ENCODE peak calls at places on chromosome 12, in four cellular contexts. One of them, this sample, is unnamed.

GRCh38 chr12:48927261-48927660 is 2.0 kb upstream of the FKBP11 start:
- DNase-seq in fibroblast of lung: peak
- DNase-seq in mammary epithelial cell: no peak
- DNase-seq in ovary: no peak
- DNase-seq in this sample: no peak

GRCh38 chr12:55847603-55848329 is 5.0 kb upstream of the MMP19 start:
- DNase-seq in ovary: peak
- DNase-seq in mammary epithelial cell: peak
- DNase-seq in fibroblast of lung: peak
- DNase-seq in this sample: no peak

GRCh38 chr12:54282949-54283593 is 2.5 kb downstream of the HNRNPA1 start:
- DNase-seq in ovary: no peak
- DNase-seq in mammary epithelial cell: no peak
- DNase-seq in fibroblast of lung: no peak
- DNase-seq in this sample: no peak

GRCh38 chr12:82412246-82412645 is 53.9 kb downstream of the METTL25 start:
- DNase-seq in ovary: no peak
- DNase-seq in mammary epithelial cell: peak
- DNase-seq in fibroblast of lung: peak
- DNase-seq in this sample: no peak

GRCh38 chr12:52496590-52497071 is 3.6 kb upstream of the KRT6A start:
- DNase-seq in mammary epithelial cell: peak
- DNase-seq in ovary: no peak
- DNase-seq in fibroblast of lung: peak
- DNase-seq in this sample: no peak

GRCh38 chr12:58995964-58996363 is 75.7 kb upstream of the LRIG3 start:
- DNase-seq in fibroblast of lung: no peak
- DNase-seq in mammary epithelial cell: no peak
- DNase-seq in ovary: no peak
- DNase-seq in this sample: no peak

GRCh38 chr12:4813741-4814140 is 93.5 kb downstream of the GALNT8 start:
- DNase-seq in fibroblast of lung: no peak
- DNase-seq in ovary: no peak
- DNase-seq in mammary epithelial cell: peak
- DNase-seq in this sample: no peak

GRCh38 chr12:13154027-13154538 is 42.4 kb upstream of the EMP1 start:
- DNase-seq in fibroblast of lung: peak
- DNase-seq in mammary epithelial cell: peak
- DNase-seq in ovary: no peak
- DNase-seq in this sample: no peak

GRCh38 chr12:62781136-62781880 is 153.6 kb downstream of the PPM1H start:
- DNase-seq in mammary epithelial cell: no peak
- DNase-seq in ovary: no peak
- DNase-seq in fibroblast of lung: no peak
- DNase-seq in this sample: no peak

GRCh38 chr12:11651377-11651776 is 1.9 kb downstream of the ETV6 start:
- DNase-seq in fibroblast of lung: no peak
- DNase-seq in mammary epithelial cell: no peak
- DNase-seq in ovary: no peak
- DNase-seq in this sample: no peak

GRCh38 chr12:81835783-81836182 is 76.6 kb upstream of the PPFIA2 start:
- DNase-seq in ovary: no peak
- DNase-seq in fibroblast of lung: no peak
- DNase-seq in mammary epithelial cell: no peak
- DNase-seq in this sample: no peak

GRCh38 chr12:55906056-55906455 is 21.6 kb downstream of the PYM1 start:
- DNase-seq in fibroblast of lung: peak
- DNase-seq in ovary: no peak
- DNase-seq in mammary epithelial cell: peak
- DNase-seq in this sample: no peak

GRCh38 chr12:69687390-69687789 is 11.7 kb downstream of the BEST3 start:
- DNase-seq in fibroblast of lung: peak
- DNase-seq in mammary epithelial cell: no peak
- DNase-seq in ovary: no peak
- DNase-seq in this sample: no peak

GRCh38 chr12:79020106-79020505 is 155.5 kb downstream of the SYT1 start:
- DNase-seq in fibroblast of lung: peak
- DNase-seq in ovary: no peak
- DNase-seq in mammary epithelial cell: peak
- DNase-seq in this sample: no peak

GRCh38 chr12:94198872-94199271 is 50.5 kb downstream of the PLXNC1 start:
- DNase-seq in fibroblast of lung: no peak
- DNase-seq in mammary epithelial cell: no peak
- DNase-seq in ovary: no peak
- DNase-seq in this sample: no peak

GRCh38 chr12:131909596-131910219 is 15.3 kb downstream of the ULK1 start:
- DNase-seq in fibroblast of lung: no peak
- DNase-seq in mammary epithelial cell: no peak
- DNase-seq in ovary: peak
- DNase-seq in this sample: no peak

GRCh38 chr12:49588281-49588680 is 17.2 kb downstream of the FAM186B start:
- DNase-seq in ovary: no peak
- DNase-seq in mammary epithelial cell: no peak
- DNase-seq in fibroblast of lung: no peak
- DNase-seq in this sample: no peak

GRCh38 chr12:49367381-49368239 is at the start of gene SPATS2:
- DNase-seq in fibroblast of lung: peak
- DNase-seq in ovary: peak
- DNase-seq in mammary epithelial cell: no peak
- DNase-seq in this sample: peak

GRCh38 chr12:47843226-47843980 is 23.7 kb upstream of the HDAC7 start:
- DNase-seq in fibroblast of lung: peak
- DNase-seq in mammary epithelial cell: no peak
- DNase-seq in ovary: no peak
- DNase-seq in this sample: no peak

GRCh38 chr12:22803725-22804124 is 178.8 kb downstream of the ETNK1 start:
- DNase-seq in mammary epithelial cell: no peak
- DNase-seq in ovary: no peak
- DNase-seq in fibroblast of lung: no peak
- DNase-seq in this sample: no peak

GRCh38 chr12:69688021-69688420 is 11.1 kb downstream of the BEST3 start:
- DNase-seq in fibroblast of lung: peak
- DNase-seq in ovary: no peak
- DNase-seq in mammary epithelial cell: peak
- DNase-seq in this sample: no peak

DNA sequence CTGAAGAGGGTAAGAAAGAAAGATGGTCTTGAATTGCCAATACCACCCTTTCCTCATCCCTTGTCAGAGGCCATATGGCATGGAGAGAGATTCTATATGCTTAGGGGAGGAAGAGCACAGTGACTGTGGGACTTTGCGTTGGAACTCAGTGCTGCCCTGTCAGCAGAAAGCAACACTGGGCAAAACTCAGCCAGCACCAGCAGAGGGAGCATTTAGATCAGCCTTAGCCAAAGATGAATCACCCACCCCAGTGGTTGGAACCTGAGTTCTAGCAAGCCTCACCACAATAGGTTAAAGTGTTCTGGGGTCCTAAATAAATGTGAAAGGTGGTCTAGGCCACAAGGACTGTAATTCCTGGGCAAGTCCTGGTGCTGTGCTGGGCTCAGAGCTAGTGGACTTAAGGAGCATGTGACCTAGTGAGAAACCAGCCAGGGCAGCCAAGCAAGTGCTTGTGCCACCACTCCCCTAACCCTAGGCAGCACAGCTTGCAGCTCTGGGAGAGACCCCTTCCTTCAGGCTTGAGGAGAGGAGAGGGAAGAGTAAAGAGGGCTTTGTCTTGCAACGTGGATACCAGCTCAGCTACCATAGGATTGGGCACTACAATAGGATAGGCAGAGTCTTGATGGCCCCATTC is 11.4 kb upstream of the BCAT1 start:
- DNase-seq in ovary: no peak
- DNase-seq in mammary epithelial cell: peak
- DNase-seq in fibroblast of lung: peak
- DNase-seq in this sample: no peak
- TF ChIP-seq CTCF in ovary: no peak
- TF ChIP-seq CTCF in mammary epithelial cell: peak
- TF ChIP-seq CTCF in fibroblast of lung: peak
- TF ChIP-seq CTCF in this sample: no peak

DNA sequence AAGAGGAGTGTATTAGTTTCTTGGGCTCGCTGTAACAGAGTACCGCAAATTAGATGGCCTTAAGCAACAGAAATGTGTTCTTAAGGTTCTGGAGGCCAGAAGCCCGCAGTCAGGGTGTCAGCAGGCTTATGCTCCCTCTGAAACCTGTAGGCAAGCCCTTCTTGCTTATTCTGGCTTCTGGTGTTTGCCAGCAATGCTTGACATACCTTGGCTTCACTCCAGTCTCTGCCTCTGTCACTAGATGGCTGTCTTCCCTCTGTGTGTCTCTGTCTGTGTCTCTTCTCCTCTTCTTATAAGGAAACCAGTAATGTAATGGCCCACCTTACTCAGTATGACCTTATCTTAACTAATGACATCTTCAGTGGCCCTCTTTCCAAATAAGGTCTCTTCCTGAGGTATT is 85.1 kb downstream of the DERA start:
- DNase-seq in ovary: no peak
- DNase-seq in fibroblast of lung: peak
- DNase-seq in mammary epithelial cell: no peak
- DNase-seq in this sample: no peak
- TF ChIP-seq CTCF in ovary: no peak
- TF ChIP-seq CTCF in fibroblast of lung: no peak
- TF ChIP-seq CTCF in mammary epithelial cell: no peak
- TF ChIP-seq CTCF in this sample: no peak

GRCh38 chr12:88227871-88228270 is 85.8 kb downstream of the TMTC3 start:
- DNase-seq in mammary epithelial cell: no peak
- DNase-seq in ovary: no peak
- DNase-seq in fibroblast of lung: no peak
- DNase-seq in this sample: no peak
- TF ChIP-seq CTCF in mammary epithelial cell: no peak
- TF ChIP-seq CTCF in ovary: no peak
- TF ChIP-seq CTCF in fibroblast of lung: no peak
- TF ChIP-seq CTCF in this sample: no peak

GRCh38 chr12:6570264-6570887 is 2.3 kb upstream of the NOP2 start:
- DNase-seq in fibroblast of lung: peak
- DNase-seq in mammary epithelial cell: no peak
- DNase-seq in ovary: peak
- DNase-seq in this sample: peak
- TF ChIP-seq CTCF in fibroblast of lung: peak
- TF ChIP-seq CTCF in mammary epithelial cell: no peak
- TF ChIP-seq CTCF in ovary: no peak
- TF ChIP-seq CTCF in this sample: peak

GRCh38 chr12:14366211-14366762 is 805 bp downstream of the ATF7IP start:
- DNase-seq in ovary: no peak
- DNase-seq in mammary epithelial cell: no peak
- DNase-seq in fibroblast of lung: peak
- DNase-seq in this sample: no peak
- TF ChIP-seq CTCF in ovary: peak
- TF ChIP-seq CTCF in mammary epithelial cell: peak
- TF ChIP-seq CTCF in fibroblast of lung: peak
- TF ChIP-seq CTCF in this sample: peak

GRCh38 chr12:109713187-109713984 is at the start of gene FAM222A:
- DNase-seq in fibroblast of lung: peak
- DNase-seq in mammary epithelial cell: peak
- DNase-seq in ovary: peak
- DNase-seq in this sample: peak

GRCh38 chr12:109715310-109716091 is 1.9 kb downstream of the FAM222A start:
- DNase-seq in ovary: peak
- DNase-seq in mammary epithelial cell: no peak
- DNase-seq in fibroblast of lung: no peak
- DNase-seq in this sample: no peak

GRCh38 chr12:109716092-109716479 is 2.5 kb downstream of the FAM222A start:
- DNase-seq in fibroblast of lung: no peak
- DNase-seq in mammary epithelial cell: no peak
- DNase-seq in ovary: peak
- DNase-seq in this sample: no peak

GRCh38 chr12:109714913-109715244 is 1.3 kb downstream of the FAM222A start:
- DNase-seq in ovary: no peak
- DNase-seq in mammary epithelial cell: no peak
- DNase-seq in fibroblast of lung: no peak
- DNase-seq in this sample: no peak

GRCh38 chr12:109714141-109714912 is 702 bp downstream of the FAM222A start:
- DNase-seq in ovary: peak
- DNase-seq in mammary epithelial cell: peak
- DNase-seq in fibroblast of lung: peak
- DNase-seq in this sample: peak
- TF ChIP-seq CTCF in ovary: peak
- TF ChIP-seq CTCF in mammary epithelial cell: no peak
- TF ChIP-seq CTCF in fibroblast of lung: no peak
- TF ChIP-seq CTCF in this sample: peak

GRCh38 chr12:96070670-96071279 is 35.4 kb upstream of the LTA4H start:
- DNase-seq in ovary: no peak
- DNase-seq in mammary epithelial cell: peak
- DNase-seq in fibroblast of lung: peak
- DNase-seq in this sample: no peak
- TF ChIP-seq CTCF in ovary: no peak
- TF ChIP-seq CTCF in mammary epithelial cell: no peak
- TF ChIP-seq CTCF in fibroblast of lung: peak
- TF ChIP-seq CTCF in this sample: no peak

GRCh38 chr12:71685961-71686657 is at the start of gene TMEM19:
- DNase-seq in mammary epithelial cell: peak
- DNase-seq in fibroblast of lung: peak
- DNase-seq in ovary: peak
- DNase-seq in this sample: peak
- TF ChIP-seq CTCF in mammary epithelial cell: no peak
- TF ChIP-seq CTCF in fibroblast of lung: peak
- TF ChIP-seq CTCF in ovary: peak
- TF ChIP-seq CTCF in this sample: no peak

GRCh38 chr12:25959069-25959961 is 833 bp downstream of the RASSF8 start:
- DNase-seq in mammary epithelial cell: peak
- DNase-seq in fibroblast of lung: peak
- DNase-seq in ovary: peak
- DNase-seq in this sample: no peak
- TF ChIP-seq CTCF in mammary epithelial cell: no peak
- TF ChIP-seq CTCF in fibroblast of lung: peak
- TF ChIP-seq CTCF in ovary: no peak
- TF ChIP-seq CTCF in this sample: no peak

GRCh38 chr12:75533239-75533638 is 21.8 kb upstream of the KRR1 start:
- DNase-seq in ovary: no peak
- DNase-seq in mammary epithelial cell: no peak
- DNase-seq in fibroblast of lung: peak
- DNase-seq in this sample: no peak

GRCh38 chr12:75528692-75529091 is 17.3 kb upstream of the KRR1 start:
- DNase-seq in mammary epithelial cell: no peak
- DNase-seq in fibroblast of lung: no peak
- DNase-seq in ovary: no peak
- DNase-seq in this sample: no peak

GRCh38 chr12:75528272-75528671 is 16.9 kb upstream of the KRR1 start:
- DNase-seq in ovary: no peak
- DNase-seq in mammary epithelial cell: no peak
- DNase-seq in fibroblast of lung: no peak
- DNase-seq in this sample: no peak

GRCh38 chr12:75526655-75527511 is 15.5 kb upstream of the KRR1 start:
- DNase-seq in mammary epithelial cell: peak
- DNase-seq in fibroblast of lung: peak
- DNase-seq in ovary: no peak
- DNase-seq in this sample: no peak

GRCh38 chr12:75529826-75530225 is 18.4 kb upstream of the KRR1 start:
- DNase-seq in ovary: no peak
- DNase-seq in fibroblast of lung: no peak
- DNase-seq in mammary epithelial cell: no peak
- DNase-seq in this sample: no peak
- TF ChIP-seq CTCF in ovary: no peak
- TF ChIP-seq CTCF in fibroblast of lung: no peak
- TF ChIP-seq CTCF in mammary epithelial cell: no peak
- TF ChIP-seq CTCF in this sample: no peak